ENCODE peak calls at places on chromosomes 2 and 18, in nine cellular contexts. G is tibial artery; L is ovary; V is transverse colon; M is fibroblast of lung; K is psoas muscle; Q is CD4-positive, alpha-beta memory T cell; J is CD8-positive, alpha-beta memory T cell; Z is uterus. B is an unnamed sample. For H3K36me3 and H3K4me1, the result is how much of the 10 kb centered on the place peaks cover.

GRCh38 chr2:200302940-200303727 is 3.4 kb upstream of the SPATS2L start:
- DNase-seq in M (no peak), K (no peak), Z (no peak), V (no peak), Q (no peak), L (no peak), G (no peak), J (no peak), B (no peak)

GRCh38 chr18:54626779-54627178 is 35.7 kb downstream of the DYNAP start:
- DNase-seq in K (no peak), Z (no peak), V (no peak), J (no peak), Q (no peak), L (no peak), M (no peak), G (no peak), B (no peak)

GRCh38 chr2:241011296-241011600 is 12.8 kb downstream of the SNED1 start:
- DNase-seq in M (no peak), V (no peak), K (peak), Z (no peak), J (no peak), L (peak), Q (no peak), G (no peak), B (no peak)

GRCh38 chr2:171244970-171245782 is 84.5 kb upstream of the TLK1 start:
- DNase-seq in V (no peak), L (no peak), M (peak), G (no peak), K (no peak), Z (no peak), Q (no peak), J (no peak), B (no peak)

GRCh38 chr2:241895732-241896641 is 26.5 kb downstream of the RTP5 start:
- DNase-seq in Z (peak), J (no peak), Q (no peak), K (peak), M (peak), V (no peak), L (peak), G (peak), B (peak)

GRCh38 chr18:75247041-75247551 is 36.5 kb downstream of the TSHZ1 start:
- DNase-seq in V (no peak), G (no peak), Q (no peak), L (no peak), Z (no peak), K (no peak), J (no peak), M (peak), B (no peak)

GRCh38 chr2:104318001-104318555 is 535.8 kb upstream of the POU3F3 start:
- DNase-seq in L (no peak), G (no peak), J (no peak), V (no peak), K (no peak), Z (no peak), M (no peak), Q (no peak), B (no peak)

GRCh38 chr18:54849683-54850082 is 21.4 kb downstream of the RAB27B start:
- DNase-seq in V (no peak), G (no peak), J (no peak), L (no peak), K (no peak), M (no peak), Q (no peak), Z (no peak), B (no peak)

GRCh38 chr2:143681006-143681405 is 551.8 kb downstream of the ARHGAP15 start:
- DNase-seq in M (no peak), K (no peak), J (no peak), V (no peak), L (no peak), G (no peak), Z (no peak), Q (no peak), B (no peak)

GRCh38 chr2:9832586-9832985 is 10.7 kb upstream of the TAF1B start:
- DNase-seq in M (no peak), G (no peak), Z (no peak), K (no peak), J (no peak), Q (no peak), L (no peak), V (no peak), B (no peak)

GRCh38 chr2:235021752-235022151 is 69.9 kb downstream of the SH3BP4 start:
- DNase-seq in V (no peak), J (no peak), M (peak), K (no peak), G (no peak), Q (no peak), L (no peak), Z (no peak), B (no peak)

GRCh38 chr18:332721-333513 is 65.1 kb upstream of the THOC1 start:
- DNase-seq in L (no peak), G (no peak), K (peak), J (no peak), Q (no peak), M (peak), Z (no peak), V (peak), B (no peak)

GRCh38 chr18:332007-332406 is 64.2 kb upstream of the THOC1 start:
- DNase-seq in V (peak), L (no peak), J (no peak), K (no peak), G (peak), Q (no peak), M (no peak), Z (no peak), B (peak)

GRCh38 chr18:326846-327245 is 59.0 kb upstream of the THOC1 start:
- DNase-seq in V (no peak), Q (no peak), G (no peak), Z (no peak), J (no peak), M (no peak), L (no peak), K (no peak), B (no peak)

GRCh38 chr18:331231-331771 is 63.5 kb upstream of the THOC1 start:
- DNase-seq in Q (no peak), L (no peak), V (no peak), Z (peak), J (no peak), G (no peak), M (no peak), K (no peak), B (no peak)

DNA sequence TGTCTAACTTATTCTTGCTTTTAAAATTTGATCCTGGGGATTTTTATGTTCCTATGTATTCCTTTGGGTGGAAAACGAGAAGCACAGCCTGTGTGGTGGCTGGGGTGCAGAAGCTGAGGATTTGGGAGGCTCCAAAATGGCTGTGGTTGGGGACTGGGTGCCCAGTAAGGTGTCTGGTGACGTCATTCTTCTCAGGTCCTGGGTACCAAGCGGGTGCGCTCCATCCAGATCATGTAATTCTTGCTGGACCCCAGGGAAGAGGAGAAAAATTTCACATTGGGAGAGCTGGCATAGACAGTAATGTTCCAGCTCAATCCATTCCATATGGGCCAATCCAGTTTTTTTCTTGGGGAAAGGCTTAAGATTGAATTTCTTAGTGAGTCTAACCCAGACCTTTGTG is 61.1 kb upstream of the THOC1 start:
- DNase-seq in M (no peak), Q (no peak), G (no peak), J (no peak), L (no peak), K (no peak), Z (no peak), V (no peak), B (no peak)
- H3K36me3 ChIP-seq in M (under half), Q (under half), G (under half), J (under half), L (under half), K (under half), Z (under half), V (under half), B (under half)

DNA sequence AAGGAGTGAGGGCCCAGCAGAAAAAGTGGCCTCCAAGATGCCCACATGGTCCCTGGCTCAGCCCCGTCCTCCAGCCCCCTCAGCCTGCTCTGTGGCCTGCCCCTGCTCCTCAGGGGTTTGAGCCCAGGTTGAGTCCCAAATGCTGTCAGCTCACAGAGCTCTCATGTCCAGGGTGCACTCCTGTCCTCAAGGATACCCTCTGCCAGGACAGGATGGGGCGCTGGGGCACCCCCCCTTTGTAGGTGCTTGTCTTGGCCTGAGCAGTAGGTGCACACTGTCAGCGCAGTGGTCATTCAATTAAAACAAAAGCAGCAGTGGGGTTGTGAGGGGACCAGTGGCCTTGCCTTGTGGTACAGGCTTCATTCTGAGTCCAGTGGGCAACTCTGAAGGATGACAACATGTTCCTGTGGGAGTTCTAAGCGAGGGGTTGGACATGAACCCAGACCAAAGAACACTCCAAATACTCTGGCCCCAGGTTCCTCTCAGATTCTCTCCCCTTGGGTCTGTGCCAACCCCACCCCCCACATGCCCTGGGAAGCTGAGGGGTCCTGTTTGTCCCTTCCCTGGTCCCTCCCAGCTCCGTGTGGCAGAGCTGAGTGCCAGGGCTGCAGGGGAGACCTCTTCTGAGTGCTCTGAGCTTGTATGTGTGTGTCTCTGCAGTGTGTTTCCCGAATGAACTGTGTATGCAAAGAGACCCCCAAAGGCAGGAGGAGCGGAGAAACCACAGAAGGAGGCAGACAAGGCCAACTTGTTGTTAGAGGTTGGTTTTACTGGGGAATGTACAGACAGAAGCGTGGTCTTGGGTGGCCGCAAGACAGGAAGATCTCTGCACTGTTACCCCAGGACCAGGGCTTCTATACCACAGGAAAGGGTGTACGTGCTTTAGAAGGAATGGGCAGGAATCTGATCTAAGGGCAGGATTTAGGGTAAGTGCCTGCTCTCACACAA is 155.6 kb upstream of the HS6ST1 start:
- DNase-seq in L (no peak), Z (no peak), M (no peak), J (no peak), K (no peak), V (no peak), Q (no peak), G (no peak), B (no peak)
- H3K27ac ChIP-seq in L (no peak), Z (no peak), M (no peak), J (no peak), K (no peak), V (no peak), Q (no peak), G (no peak), B (no peak)

DNA sequence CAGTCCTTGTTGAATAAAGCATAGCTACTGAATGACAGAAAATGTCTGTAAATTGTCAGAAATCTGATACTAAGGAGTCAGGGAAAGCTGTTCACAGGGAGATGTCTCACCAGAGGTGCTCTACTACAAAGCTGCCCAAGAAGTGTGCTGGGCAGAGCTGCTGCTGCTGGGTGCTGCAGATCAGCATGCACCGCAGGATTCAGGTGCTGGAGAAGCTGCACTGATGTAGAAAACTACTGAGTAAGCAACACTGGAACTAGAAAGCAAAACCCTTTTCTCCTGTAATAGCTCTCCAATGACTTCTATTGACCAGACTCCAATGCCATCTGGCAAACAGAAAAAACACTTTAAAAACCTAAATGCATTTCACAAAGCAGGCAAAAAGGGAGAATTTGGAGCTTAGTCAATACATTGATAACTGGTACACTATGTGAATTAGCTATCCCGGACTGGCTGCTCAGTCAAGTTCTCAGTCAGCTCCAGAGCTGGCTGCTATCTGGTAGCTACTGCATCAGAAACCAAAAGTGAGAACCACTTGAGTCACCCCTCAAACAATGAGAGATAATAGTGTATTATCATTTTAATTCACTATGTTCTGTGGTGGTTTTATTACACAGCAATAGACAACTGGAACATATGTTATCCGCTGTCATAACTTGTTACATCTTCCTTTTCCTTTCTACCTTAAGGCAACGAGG is 493.1 kb downstream of the CPS1 start:
- DNase-seq in M (no peak), K (no peak), L (no peak), G (no peak), V (no peak), J (no peak), Q (no peak), Z (no peak), B (no peak)
- H3K4me1 ChIP-seq in M (under half), K (under half), L (under half), G (under half), V (under half), J (under half), Q (under half), Z (under half), B (under half)

GRCh38 chr18:63342206-63342605 is 22.6 kb upstream of the BCL2 start:
- DNase-seq in V (no peak), Q (no peak), Z (peak), G (no peak), M (peak), K (no peak), L (no peak), J (peak), B (no peak)
- H3K36me3 ChIP-seq in V (under half), Q (under half), Z (under half), G (under half), M (under half), K (half or more), L (under half), J (under half), B (under half)

GRCh38 chr2:191262436-191262835 is 17.2 kb downstream of the MYO1B start:
- DNase-seq in K (no peak), Z (no peak), M (no peak), V (no peak), J (no peak), L (no peak), G (no peak), Q (no peak), B (no peak)
- H3K27ac ChIP-seq in K (no peak), Z (peak), M (no peak), V (no peak), J (no peak), L (no peak), G (no peak), Q (no peak), B (no peak)

GRCh38 chr2:216693414-216694100 is 1.8 kb downstream of the IGFBP5 start:
- DNase-seq in J (no peak), Z (no peak), Q (no peak), M (no peak), K (no peak), G (no peak), L (peak), V (no peak), B (peak)

GRCh38 chr2:216691210-216691741 is 4.1 kb downstream of the IGFBP5 start:
- DNase-seq in V (peak), Z (peak), G (peak), K (peak), Q (no peak), J (peak), M (peak), L (peak), B (peak)

GRCh38 chr2:216694826-216695217 is 527 bp downstream of the IGFBP5 start:
- DNase-seq in Q (no peak), K (no peak), Z (no peak), L (no peak), M (no peak), J (no peak), G (no peak), V (no peak), B (no peak)

GRCh38 chr2:216694201-216694825 is 1.0 kb downstream of the IGFBP5 start:
- DNase-seq in V (peak), K (peak), Z (peak), J (peak), G (peak), L (peak), Q (no peak), M (peak), B (peak)

DNA sequence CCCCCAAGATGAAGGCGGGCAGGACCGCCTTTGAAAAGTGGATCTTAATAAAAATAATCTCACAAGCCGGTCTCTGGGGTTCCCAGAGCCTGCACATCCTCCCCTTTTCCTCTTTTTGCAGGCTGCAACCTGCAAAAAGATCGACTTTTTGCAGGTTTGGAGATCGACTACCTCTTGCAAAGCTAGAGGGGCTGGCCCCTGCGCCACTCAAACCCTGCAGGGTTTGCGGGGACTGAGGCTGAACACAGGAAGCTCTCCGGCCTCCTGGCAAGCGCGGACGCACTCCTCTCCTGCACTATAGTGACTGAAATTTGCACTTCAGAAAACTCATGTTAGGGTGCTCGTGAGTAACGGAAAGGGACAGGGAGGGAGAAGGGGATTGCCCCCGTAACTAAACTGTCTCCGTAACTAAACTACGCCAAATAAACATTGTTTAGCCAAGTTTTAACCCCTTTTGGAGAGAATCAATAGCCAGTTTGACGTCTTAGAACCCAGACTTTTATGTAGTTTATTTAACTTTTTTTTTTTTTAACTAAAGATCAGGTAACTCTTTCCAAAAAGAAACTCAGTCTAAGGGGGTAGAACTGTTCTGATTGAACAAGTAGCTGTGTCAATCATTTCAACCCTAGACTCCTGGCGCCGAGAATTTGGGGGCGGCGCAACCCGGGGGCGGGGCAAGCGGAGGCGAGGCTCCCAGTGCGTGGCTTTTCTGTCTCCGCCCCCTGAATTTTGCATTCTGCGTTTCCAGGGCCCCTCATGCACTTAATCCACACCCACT is 2.5 kb downstream of the IGFBP5 start:
- DNase-seq in Q (no peak), K (peak), V (peak), M (peak), Z (peak), G (peak), L (peak), J (peak), B (peak)
- H3K4me1 ChIP-seq in Q (under half), K (half or more), V (under half), M (under half), Z (under half), G (under half), L (under half), J (under half), B (under half)

B was measured in aorta.